ENCODE peak calls at places on chromosomes 2 and 18, in five cellular contexts. B is fibroblast of lung, J is brain microvascular endothelial cell, E is sigmoid colon, D is activated B cell treated with CpG ODN at 0.5 μM for 24 hours. O is an unnamed sample.

GRCh38 chr2:121722479-121722878 is 14.2 kb downstream of the NIFK start:
- DNase-seq in B (peak; percentile 67), J (peak; percentile 88), E (no peak), D (no peak), O (no peak)

GRCh38 chr18:79404567-79404910 is 8.8 kb downstream of the NFATC1 start:
- DNase-seq in B (no peak), J (no peak), E (no peak), D (no peak), O (no peak)

GRCh38 chr18:13268035-13268700 is 49.6 kb downstream of the LDLRAD4 start:
- DNase-seq in B (peak; percentile 11), J (peak; percentile 19), E (peak; percentile 76), D (no peak), O (no peak)

GRCh38 chr18:75198046-75198445 is 10.9 kb downstream of the PTGR3 start:
- DNase-seq in B (no peak), J (no peak), E (no peak), D (no peak), O (no peak)

GRCh38 chr2:25453199-25453903 is 111.6 kb upstream of the DNMT3A start:
- DNase-seq in B (no peak), J (no peak), E (no peak), D (no peak), O (peak; percentile 68)

GRCh38 chr18:22166070-22166972 is 3.1 kb upstream of the GATA6 start:
- DNase-seq in B (peak; percentile 47), J (no peak), E (no peak), D (no peak), O (no peak)

GRCh38 chr2:200871151-200871550 is 6.7 kb upstream of the CLK1 start:
- DNase-seq in B (no peak), J (no peak), E (no peak), D (no peak), O (no peak)

GRCh38 chr2:7697052-7697451 is 779.8 kb downstream of the RNF144A start:
- DNase-seq in B (no peak), J (no peak), E (no peak), D (no peak), O (no peak)

GRCh38 chr2:236693531-236693930 is 123.9 kb downstream of the ACKR3 start:
- DNase-seq in B (no peak), J (no peak), E (no peak), D (no peak), O (no peak)

GRCh38 chr2:235740821-235741220 is 247.0 kb downstream of the AGAP1 start:
- DNase-seq in B (no peak), J (no peak), E (no peak), D (no peak), O (no peak)

GRCh38 chr2:26463252-26464207 is 14.4 kb downstream of the OTOF start:
- DNase-seq in B (no peak), J (no peak), E (no peak), D (no peak), O (no peak)

GRCh38 chr2:161088658-161089350 is 71.4 kb upstream of the TANK start:
- DNase-seq in B (no peak), J (no peak), E (no peak), D (no peak), O (peak; percentile 34)

GRCh38 chr2:235024191-235024611 is 72.4 kb downstream of the SH3BP4 start:
- DNase-seq in B (no peak), J (no peak), E (peak; percentile 40), D (no peak), O (no peak)

GRCh38 chr2:237459226-237459625 is 27.8 kb upstream of the MLPH start:
- DNase-seq in B (peak; percentile 28), J (no peak), E (no peak), D (no peak), O (no peak)

GRCh38 chr2:134575888-134576287 is 142.9 kb downstream of the TMEM163 start:
- DNase-seq in B (no peak), J (no peak), E (no peak), D (no peak), O (no peak)

GRCh38 chr2:204060896-204061640 is 124.5 kb downstream of the ICOS start:
- DNase-seq in B (no peak), J (no peak), E (no peak), D (no peak), O (no peak)

GRCh38 chr2:167028503-167028902 is 140.2 kb downstream of the XIRP2 start:
- DNase-seq in B (no peak), J (no peak), E (no peak), D (no peak), O (no peak)

GRCh38 chr2:148702475-148702874 is 57.9 kb downstream of the EPC2 start:
- DNase-seq in B (no peak), J (no peak), E (no peak), D (no peak), O (no peak)
- TF ChIP-seq CTCF in B (no peak), J (no peak), E (no peak), D (no peak), O (no peak)

GRCh38 chr18:62081248-62081647 is 105.6 kb downstream of the PIGN start:
- DNase-seq in B (no peak), J (no peak), E (no peak), D (no peak), O (no peak)
- TF ChIP-seq CTCF in B (no peak), J (no peak), E (no peak), D (no peak), O (no peak)

DNA sequence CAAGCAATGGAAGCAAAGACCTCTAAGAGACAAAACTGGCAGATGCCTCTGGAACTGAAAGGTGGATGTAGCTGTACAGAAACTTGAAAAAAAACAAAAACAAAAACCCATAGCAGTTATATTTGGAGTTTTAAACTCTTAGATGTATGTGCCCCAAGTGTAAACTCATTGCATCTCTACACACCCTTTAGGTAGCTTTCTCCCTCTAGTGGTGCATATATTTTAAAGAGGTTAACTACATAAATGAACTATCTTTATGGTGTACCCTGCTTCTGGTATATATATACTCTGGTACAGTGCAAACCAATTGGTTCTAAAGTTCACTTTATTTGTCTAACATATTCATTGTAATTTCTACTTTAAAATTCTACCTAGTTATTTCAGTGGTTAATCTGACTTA is 518.2 kb downstream of the NRXN1 start:
- DNase-seq in B (no peak), J (no peak), E (no peak), D (no peak), O (no peak)
- TF ChIP-seq CTCF in B (no peak), J (peak; percentile 28), E (no peak), D (no peak), O (no peak)

DNA sequence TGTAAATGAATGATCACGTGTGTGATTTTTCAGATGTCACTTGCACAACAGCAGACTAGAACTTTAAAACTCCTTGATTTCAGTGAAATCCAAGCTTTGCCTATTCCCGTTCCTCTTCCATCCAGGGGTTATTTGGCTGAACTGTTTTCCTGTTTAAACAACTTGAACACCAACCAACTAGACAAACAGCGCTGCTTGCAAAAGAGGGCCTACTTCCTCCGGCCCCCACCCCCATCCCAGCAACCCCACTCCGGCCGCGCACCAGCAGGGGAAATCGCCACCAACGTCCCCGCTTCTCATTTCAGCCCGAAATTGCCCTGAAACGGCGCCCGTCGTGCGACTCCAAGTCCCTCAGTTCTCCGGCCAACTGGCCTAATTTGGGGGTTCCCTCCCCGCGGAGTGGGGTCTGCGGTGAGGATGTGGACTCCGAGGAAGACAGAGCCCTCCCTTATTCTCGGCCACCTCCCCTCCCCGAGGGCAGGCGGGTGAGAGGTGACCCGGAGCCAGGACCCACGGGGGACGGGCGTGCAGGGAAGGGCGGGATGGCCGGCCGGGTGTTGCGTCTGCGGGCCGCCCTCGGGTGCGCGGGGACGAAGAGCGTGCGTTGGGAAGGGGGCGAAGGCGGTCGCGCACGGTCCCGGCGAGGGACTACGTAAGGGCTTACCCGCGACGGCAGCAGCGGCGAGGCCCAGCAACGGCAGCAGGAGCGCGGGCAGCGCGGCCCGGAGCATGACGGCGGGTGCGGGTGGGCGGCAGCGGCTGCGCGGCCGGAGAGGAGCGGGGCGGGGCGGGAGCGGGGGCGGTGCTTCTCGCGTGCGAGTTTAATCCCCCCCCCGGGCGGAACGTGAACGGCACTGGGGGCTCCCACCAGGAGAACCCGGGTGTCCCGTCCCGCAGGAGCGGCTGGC is at the start of gene CD302:
- DNase-seq in B (peak; percentile 66), J (peak; percentile 34), E (peak; percentile 84), D (peak; percentile 33), O (peak; percentile 83)
- TF ChIP-seq CTCF in B (no peak), J (peak; percentile 6), E (no peak), D (no peak), O (no peak)

DNA sequence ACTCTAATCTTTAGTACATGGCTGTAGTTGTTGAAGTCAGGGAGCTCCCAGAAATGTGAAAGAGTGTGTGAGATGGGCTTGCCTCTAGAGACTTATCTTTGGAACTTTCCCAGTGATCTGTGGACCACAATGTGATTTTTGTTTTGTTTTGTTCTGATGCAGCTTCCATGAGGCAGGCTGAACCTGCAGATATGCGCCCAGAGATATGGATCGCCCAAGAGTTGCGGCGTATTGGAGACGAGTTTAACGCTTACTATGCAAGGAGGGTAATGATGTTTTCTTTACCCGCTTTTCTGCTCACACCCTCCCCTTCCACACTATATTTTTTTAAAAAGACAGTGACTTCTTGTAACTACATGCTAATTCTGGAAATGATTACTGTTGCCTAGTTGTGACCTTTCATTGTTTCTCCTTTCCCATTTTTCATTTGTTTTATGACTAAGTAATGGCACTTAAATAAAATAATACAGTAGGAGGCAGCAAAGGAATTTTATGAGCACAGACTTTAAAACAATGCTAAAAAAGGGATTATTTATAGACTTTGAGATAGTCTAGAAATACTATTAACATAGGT is 29.3 kb downstream of the BCL2L11 start:
- DNase-seq in B (no peak), J (no peak), E (no peak), D (no peak), O (no peak)
- TF ChIP-seq CTCF in B (no peak), J (no peak), E (no peak), D (no peak), O (no peak)